ENCODE peak calls at places on chromosomes 5 and 9, in seven cellular contexts. Q is tibial nerve, J is A549, S is transverse colon, I is ovary, Z is GM12878, D is stomach. M is an unnamed sample.

GRCh38 chr5:170257370-170257769 is 24.6 kb downstream of the C5orf58 start:
- DNase-seq in Q (no peak), J (no peak), S (no peak), I (no peak), Z (no peak), D (no peak), M (peak; percentile 60)

GRCh38 chr5:135365281-135365680 is 33.8 kb downstream of the MACROH2A1 start:
- DNase-seq in Q (no peak), J (no peak), S (no peak), I (no peak), Z (no peak), D (no peak), M (no peak)

GRCh38 chr5:138542120-138542955 is 698 bp downstream of the ETF1 start:
- DNase-seq in Q (no peak), J (no peak), S (peak; percentile 21), I (peak; percentile 68), Z (no peak), D (peak; percentile 27), M (no peak)

GRCh38 chr5:96236051-96236450 is 197.0 kb downstream of the PCSK1 start:
- DNase-seq in Q (no peak), J (no peak), S (no peak), I (no peak), Z (no peak), D (no peak), M (no peak)

GRCh38 chr9:15724006-15724405 is 171.2 kb downstream of the CCDC171 start:
- DNase-seq in Q (no peak), J (no peak), S (no peak), I (no peak), Z (no peak), D (no peak), M (no peak)

GRCh38 chr5:72167790-72168189 is 60.5 kb downstream of the MAP1B start:
- DNase-seq in Q (no peak), J (no peak), S (no peak), I (no peak), Z (no peak), D (no peak), M (no peak)

GRCh38 chr5:15480436-15480835 is 19.5 kb upstream of the FBXL7 start:
- DNase-seq in Q (no peak), J (no peak), S (no peak), I (no peak), Z (no peak), D (no peak), M (no peak)

GRCh38 chr9:89745601-89746376 is 141.0 kb downstream of the GADD45G start:
- DNase-seq in Q (no peak), J (no peak), S (no peak), I (no peak), Z (no peak), D (no peak), M (no peak)

GRCh38 chr9:114124666-114125580 is 25.8 kb upstream of the KIF12 start:
- DNase-seq in Q (no peak), J (no peak), S (no peak), I (no peak), Z (no peak), D (no peak), M (no peak)

GRCh38 chr5:6328173-6328572 is 50.2 kb downstream of the MED10 start:
- DNase-seq in Q (no peak), J (no peak), S (no peak), I (no peak), Z (no peak), D (no peak), M (no peak)

GRCh38 chr9:75993434-75993833 is 103.0 kb downstream of the PCSK5 start:
- DNase-seq in Q (no peak), J (no peak), S (no peak), I (no peak), Z (no peak), D (no peak), M (no peak)

GRCh38 chr5:33675958-33676464 is 215.8 kb downstream of the ADAMTS12 start:
- DNase-seq in Q (no peak), J (no peak), S (no peak), I (no peak), Z (peak; percentile 76), D (no peak), M (no peak)

DNA sequence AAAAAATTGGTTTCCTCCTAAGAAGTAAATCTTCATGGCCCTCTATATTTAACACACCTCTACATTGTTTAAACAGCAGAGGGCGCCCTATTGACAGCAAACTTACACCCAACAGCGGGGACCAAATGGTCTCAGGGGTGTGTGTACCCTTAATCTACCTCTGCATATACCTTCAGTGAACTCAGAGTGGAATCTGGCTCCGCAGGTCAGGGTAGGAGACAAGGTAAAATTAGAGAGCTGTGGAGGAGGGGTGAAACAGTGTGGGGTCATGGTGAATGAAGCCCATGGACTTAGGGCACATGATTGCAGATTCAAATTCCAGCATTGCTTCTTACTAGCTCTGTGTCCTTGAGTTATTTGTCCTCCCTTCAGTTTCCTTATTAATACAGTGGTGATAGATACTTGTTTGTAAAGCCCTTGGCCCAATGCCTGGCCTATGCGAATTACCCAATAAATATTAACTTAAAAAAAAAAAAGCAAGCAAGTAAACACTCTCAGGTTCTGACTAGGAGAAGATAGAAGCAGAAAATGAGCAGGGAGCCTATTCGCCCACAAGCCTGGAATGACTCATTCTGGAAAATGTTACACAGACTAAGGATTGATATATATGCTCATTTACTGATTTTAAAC is 122.9 kb downstream of the CAVIN4 start:
- DNase-seq in Q (no peak), J (peak; percentile 20), S (no peak), I (no peak), Z (no peak), D (no peak), M (no peak)
- TF ChIP-seq CTCF in Q (no peak), J (peak; percentile 62), S (peak; percentile 32), I (no peak), Z (peak; percentile 38), D (no peak), M (peak; percentile 20)

GRCh38 chr9:471320-471719 is 256.7 kb downstream of the DOCK8 start:
- DNase-seq in Q (no peak), J (no peak), S (no peak), I (no peak), Z (no peak), D (no peak), M (no peak)

GRCh38 chr9:470041-470781 is 255.5 kb downstream of the DOCK8 start:
- DNase-seq in Q (peak; percentile 60), J (peak; percentile 78), S (peak; percentile 90), I (peak; percentile 93), Z (peak; percentile 72), D (peak; percentile 87), M (peak; percentile 96)

GRCh38 chr9:468766-469496 is 254.3 kb downstream of the DOCK8 start:
- DNase-seq in Q (no peak), J (no peak), S (peak; percentile 26), I (no peak), Z (peak; percentile 5), D (no peak), M (no peak)

GRCh38 chr9:470795-471194 is 256.1 kb downstream of the DOCK8 start:
- DNase-seq in Q (no peak), J (no peak), S (no peak), I (no peak), Z (no peak), D (no peak), M (no peak)

GRCh38 chr9:469672-470040 is 255.0 kb downstream of the DOCK8 start:
- DNase-seq in Q (no peak), J (no peak), S (peak; percentile 47), I (peak; percentile 34), Z (no peak), D (peak; percentile 27), M (no peak)
- TF ChIP-seq POLR2A in Q (no peak), J (no peak), S (no peak), I (no peak), Z (no peak), D (no peak), M (no peak)

GRCh38 chr9:109281518-109281917 is 39.3 kb downstream of the EPB41L4B start:
- DNase-seq in Q (no peak), J (no peak), S (no peak), I (no peak), Z (no peak), D (no peak), M (no peak)
- TF ChIP-seq EP300 in Q (no peak), J (no peak), S (no peak), I (no peak), Z (no peak), D (no peak), M (no peak)

GRCh38 chr9:69932901-69933300 is 110.7 kb upstream of the MAMDC2 start:
- DNase-seq in Q (no peak), J (peak; percentile 13), S (no peak), I (no peak), Z (no peak), D (no peak), M (no peak)

GRCh38 chr9:69936427-69936826 is 107.2 kb upstream of the MAMDC2 start:
- DNase-seq in Q (no peak), J (no peak), S (no peak), I (no peak), Z (no peak), D (no peak), M (no peak)

GRCh38 chr9:69925452-69925851 is 104.8 kb downstream of the CFAP95 start:
- DNase-seq in Q (no peak), J (no peak), S (no peak), I (no peak), Z (no peak), D (no peak), M (no peak)

GRCh38 chr9:69933445-69933844 is 110.2 kb upstream of the MAMDC2 start:
- DNase-seq in Q (no peak), J (no peak), S (no peak), I (no peak), Z (no peak), D (no peak), M (no peak)

GRCh38 chr9:69931340-69931739 is 110.7 kb downstream of the CFAP95 start:
- DNase-seq in Q (no peak), J (no peak), S (no peak), I (no peak), Z (no peak), D (no peak), M (no peak)
- TF ChIP-seq CTCF in Q (no peak), J (peak; percentile 64), S (no peak), I (no peak), Z (no peak), D (no peak), M (no peak)

GRCh38 chr5:176388341-176389113 is at the start of the genes HIGD2A and NOP16:
- DNase-seq in Q (peak; percentile 99), J (peak; percentile 99), S (peak; percentile 100), I (peak; percentile 99), Z (peak; percentile 97), D (peak; percentile 99), M (peak; percentile 98)
- TF ChIP-seq POLR2A in Q (peak; percentile 22), J (peak; percentile 89), S (no peak), I (no peak), Z (peak; percentile 90), D (no peak), M (no peak)

DNA sequence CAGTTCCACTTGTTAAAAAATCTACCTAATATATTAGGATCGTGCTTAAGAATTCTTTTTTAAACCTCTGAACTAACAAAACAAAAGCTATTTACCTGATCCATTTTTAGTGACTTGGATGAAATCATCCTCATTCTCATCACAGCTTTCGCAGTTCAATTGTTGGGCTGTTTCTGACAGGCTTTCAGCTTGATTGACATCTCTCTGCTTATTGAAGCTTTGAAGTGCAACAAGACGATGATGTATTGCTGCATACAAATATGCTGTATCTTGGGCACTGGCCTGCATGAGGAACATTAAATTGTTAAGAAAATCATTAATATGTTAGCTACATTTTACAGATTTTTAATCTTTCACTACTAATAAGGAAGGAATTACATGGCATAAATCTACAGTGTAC is 9.5 kb upstream of the NADK2 start:
- DNase-seq in Q (no peak), J (no peak), S (no peak), I (no peak), Z (no peak), D (no peak), M (no peak)
- TF ChIP-seq EP300 in Q (no peak), J (no peak), S (no peak), I (no peak), Z (no peak), D (no peak), M (no peak)